ENCODE peak calls at places on chromosomes 13 and 19, in four cellular contexts. G is neuronal stem cell, B is H1, F is IMR-90. I is an unnamed sample.

GRCh38 chr13:98143601-98144500 is 957 bp downstream of the FARP1 start:
- DNase-seq in B (no peak), G (no peak), F (peak), I (peak)

GRCh38 chr19:54473071-54473941 is at the start of gene CDC42EP5:
- DNase-seq in F (peak), G (no peak), B (no peak), I (peak)

GRCh38 chr13:108227651-108228272 is 9.6 kb downstream of the ABHD13 start:
- DNase-seq in B (no peak), F (peak), G (no peak), I (peak)

GRCh38 chr13:99269627-99270252 is 11.6 kb upstream of the GPR18 start:
- DNase-seq in G (no peak), B (no peak), F (peak), I (peak)

GRCh38 chr19:19120308-19121156 is 17.7 kb downstream of the TMEM161A start:
- DNase-seq in F (peak), B (peak), G (peak), I (peak)

GRCh38 chr19:24033962-24034342 is 53.0 kb upstream of the ZNF254 start:
- DNase-seq in G (peak), B (no peak), F (peak), I (peak)

GRCh38 chr13:83221256-83221655 is 661.0 kb downstream of the SLITRK1 start:
- DNase-seq in B (no peak), G (no peak), F (no peak), I (no peak)

GRCh38 chr19:10226376-10227214 is 4.5 kb downstream of the S1PR2 start:
- DNase-seq in B (no peak), G (no peak), F (peak), I (peak)

GRCh38 chr19:18401580-18402112 is 4.2 kb upstream of the LRRC25 start:
- DNase-seq in G (no peak), B (no peak), F (peak), I (peak)

GRCh38 chr19:29396925-29397324 is 128.9 kb upstream of the VSTM2B start:
- DNase-seq in G (no peak), B (no peak), F (no peak), I (no peak)

GRCh38 chr19:39362682-39363657 is 20.7 kb downstream of the SAMD4B start:
- DNase-seq in F (peak), B (no peak), G (no peak), I (peak)

GRCh38 chr13:109840201-109840892 is 54.0 kb upstream of the IRS2 start:
- DNase-seq in B (no peak), F (peak), G (peak), I (peak)

GRCh38 chr13:21707586-21707985 is 36.7 kb downstream of the FGF9 start:
- DNase-seq in F (no peak), G (no peak), B (no peak), I (no peak)

GRCh38 chr13:51122868-51123267 is 11.8 kb upstream of the C13orf42 start:
- DNase-seq in B (no peak), F (no peak), G (no peak), I (no peak)

GRCh38 chr13:43924549-43925245 is 45.0 kb downstream of the LACC1 start:
- DNase-seq in F (no peak), G (no peak), B (no peak), I (no peak)

GRCh38 chr13:61350351-61350750 is 65.3 kb downstream of the PCDH20 start:
- DNase-seq in B (no peak), G (no peak), F (no peak), I (no peak)

GRCh38 chr19:42343344-42344110 is 18.1 kb downstream of the MEGF8 start:
- DNase-seq in F (no peak), G (no peak), B (no peak), I (no peak)

GRCh38 chr19:32870981-32871451 is 1.4 kb upstream of the SLC7A9 start:
- DNase-seq in G (no peak), F (no peak), B (no peak), I (no peak)

GRCh38 chr19:30883071-30883470 is 466.2 kb downstream of the TSHZ3 start:
- DNase-seq in G (no peak), B (no peak), F (no peak), I (no peak)

GRCh38 chr19:39426170-39426569 is 9.6 kb downstream of the RPS16 start:
- DNase-seq in F (no peak), G (no peak), B (no peak), I (peak)

GRCh38 chr19:2970201-2970838 is 7.0 kb upstream of the TLE6 start:
- DNase-seq in B (no peak), G (no peak), F (no peak), I (peak)

GRCh38 chr13:77384999-77385398 is 58.1 kb upstream of the MYCBP2 start:
- DNase-seq in F (no peak), B (no peak), G (no peak), I (no peak)

GRCh38 chr19:53511933-53512374 is 26.0 kb upstream of the ZNF331 start:
- DNase-seq in G (peak), F (peak), B (peak), I (peak)

GRCh38 chr13:49400755-49401659 is 42.9 kb downstream of the CAB39L start:
- DNase-seq in F (peak), B (no peak), G (peak), I (peak)

GRCh38 chr13:21060063-21060826 is 1.1 kb downstream of the LATS2 start:
- DNase-seq in G (no peak), B (no peak), F (peak), I (peak)

GRCh38 chr13:78881054-78881453 is 222.1 kb upstream of the OBI1 start:
- DNase-seq in F (no peak), B (no peak), G (no peak), I (no peak)

GRCh38 chr19:47032171-47032811 is 12.7 kb downstream of the NPAS1 start:
- DNase-seq in B (no peak), F (no peak), G (no peak), I (no peak)
- H3K4me2 ChIP-seq in B (peak), F (no peak), G (no peak), I (no peak)

GRCh38 chr13:102726430-102726829 is 31.6 kb upstream of the METTL21C start:
- DNase-seq in F (no peak), B (no peak), G (no peak), I (no peak)

GRCh38 chr13:102724923-102725322 is 30.1 kb upstream of the METTL21C start:
- DNase-seq in G (no peak), B (no peak), F (peak), I (no peak)

GRCh38 chr13:102718746-102719145 is 23.9 kb upstream of the METTL21C start:
- DNase-seq in B (no peak), F (no peak), G (no peak), I (no peak)

GRCh38 chr13:102721800-102722231 is 27.0 kb upstream of the METTL21C start:
- DNase-seq in G (no peak), B (no peak), F (no peak), I (no peak)
- H3K9ac ChIP-seq in G (no peak), B (no peak), F (no peak), I (no peak)

DNA sequence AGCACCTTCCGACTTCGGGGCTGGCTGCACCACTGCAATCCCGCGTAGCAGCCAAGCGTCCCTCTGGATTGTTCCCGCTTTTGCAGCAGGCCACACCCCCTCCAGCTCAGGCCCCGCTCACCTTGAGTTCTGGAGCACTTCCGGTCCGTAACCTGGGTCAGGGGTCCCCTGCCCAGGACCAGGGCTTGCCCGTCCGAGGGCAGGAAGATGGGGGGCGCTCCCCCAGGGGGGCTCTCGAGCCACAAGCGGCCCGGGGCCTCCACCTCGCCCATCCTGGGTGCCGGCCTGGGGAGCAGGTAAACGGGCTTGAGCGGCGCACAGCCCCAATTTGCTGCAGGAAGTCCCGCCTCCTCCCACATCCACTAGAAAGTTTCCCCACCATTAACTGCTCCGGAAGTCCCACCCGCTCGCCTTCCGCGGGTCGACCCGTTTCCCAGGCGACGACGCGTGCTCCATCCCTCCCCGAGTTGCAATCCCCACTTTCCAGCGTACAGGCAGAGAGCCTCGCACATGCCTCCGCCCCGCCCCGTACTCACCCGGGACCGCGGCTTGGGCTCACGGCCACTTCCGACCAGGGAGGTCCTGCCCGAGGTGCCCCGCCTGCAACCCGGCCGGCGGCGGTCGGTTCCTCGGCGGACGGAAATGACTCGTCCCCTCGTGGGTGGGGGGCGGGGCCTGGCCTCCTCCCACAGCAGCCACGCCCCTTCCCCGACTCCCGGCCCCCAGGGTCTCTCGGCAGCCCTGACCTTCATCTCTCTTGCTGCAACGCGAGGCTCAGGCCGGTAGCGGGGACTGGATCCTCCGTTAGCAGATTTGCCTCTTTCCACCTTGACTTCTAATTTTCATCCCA is at the start of gene PNKP:
- DNase-seq in B (no peak), G (peak), F (peak), I (peak)
- H4K8ac ChIP-seq in B (peak), G (no peak), F (peak), I (peak)

DNA sequence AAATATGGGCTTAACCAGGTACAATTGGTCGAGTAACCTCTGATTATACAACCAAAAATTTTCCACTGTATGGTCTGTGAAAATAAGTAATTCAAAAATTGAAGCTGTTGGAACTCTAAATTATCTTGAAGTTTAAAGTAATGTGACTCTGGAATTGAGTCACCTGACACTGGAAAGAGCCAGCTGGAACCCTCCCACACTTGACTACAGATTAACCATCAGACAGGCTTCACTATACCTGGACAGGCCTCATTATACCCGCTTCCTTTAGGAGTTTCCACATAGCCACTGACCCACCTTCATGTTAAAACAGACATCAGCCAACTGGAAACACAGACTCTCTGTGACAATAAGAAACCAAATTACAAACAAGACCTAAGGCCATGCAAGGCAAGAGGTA is 1.3 kb downstream of the ZNF433 start:
- DNase-seq in G (no peak), B (no peak), F (no peak), I (no peak)
- H3K4me2 ChIP-seq in G (no peak), B (peak), F (peak), I (no peak)

DNA sequence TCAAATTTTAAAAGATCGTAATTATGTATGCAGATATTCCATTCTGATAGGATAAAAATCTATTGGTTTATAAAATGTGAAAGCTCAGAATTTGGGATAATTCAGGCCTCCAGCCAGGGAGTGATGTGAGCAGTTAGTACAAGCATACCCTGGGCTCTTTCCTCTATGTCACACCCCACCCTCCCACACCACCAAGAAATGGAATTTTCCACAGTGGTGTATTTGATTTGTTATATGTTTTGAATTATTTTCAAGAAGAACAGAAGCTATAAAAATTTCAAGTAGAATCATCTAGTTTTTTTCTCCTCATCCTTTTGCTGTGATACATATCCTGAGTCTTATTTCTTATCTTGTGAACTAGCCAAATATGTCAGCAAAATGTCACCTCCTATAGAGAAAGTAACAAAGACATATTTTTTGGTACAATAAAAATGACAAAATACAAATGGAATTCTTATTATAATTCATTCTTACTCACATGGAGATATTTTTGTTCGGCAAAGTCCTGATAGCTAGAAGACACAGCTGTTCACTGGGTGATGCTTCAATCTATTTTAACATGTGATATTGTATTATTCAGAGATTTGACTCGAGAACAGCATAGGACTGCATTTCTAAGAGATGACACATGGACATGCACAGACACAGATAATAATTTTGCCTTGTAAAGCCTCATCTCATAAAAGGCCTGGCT is 61.2 kb upstream of the FRY start:
- DNase-seq in B (no peak), G (no peak), F (peak), I (peak)
- H3K9ac ChIP-seq in B (no peak), G (no peak), F (no peak), I (peak)

GRCh38 chr19:46515879-46516350 is 20.2 kb upstream of the PNMA8B start:
- DNase-seq in G (no peak), B (no peak), F (peak), I (peak)
- H4K8ac ChIP-seq in G (no peak), B (no peak), F (no peak), I (no peak)

GRCh38 chr19:8096071-8096470 is 43.5 kb downstream of the CCL25 start:
- DNase-seq in G (no peak), B (no peak), F (no peak), I (no peak)

GRCh38 chr19:8093740-8094139 is 41.2 kb downstream of the CCL25 start:
- DNase-seq in F (no peak), G (no peak), B (no peak), I (no peak)

GRCh38 chr19:8097198-8097597 is 44.6 kb downstream of the CCL25 start:
- DNase-seq in B (no peak), G (no peak), F (no peak), I (no peak)

GRCh38 chr19:8094336-8094735 is 41.8 kb downstream of the CCL25 start:
- DNase-seq in G (no peak), B (no peak), F (no peak), I (no peak)

DNA sequence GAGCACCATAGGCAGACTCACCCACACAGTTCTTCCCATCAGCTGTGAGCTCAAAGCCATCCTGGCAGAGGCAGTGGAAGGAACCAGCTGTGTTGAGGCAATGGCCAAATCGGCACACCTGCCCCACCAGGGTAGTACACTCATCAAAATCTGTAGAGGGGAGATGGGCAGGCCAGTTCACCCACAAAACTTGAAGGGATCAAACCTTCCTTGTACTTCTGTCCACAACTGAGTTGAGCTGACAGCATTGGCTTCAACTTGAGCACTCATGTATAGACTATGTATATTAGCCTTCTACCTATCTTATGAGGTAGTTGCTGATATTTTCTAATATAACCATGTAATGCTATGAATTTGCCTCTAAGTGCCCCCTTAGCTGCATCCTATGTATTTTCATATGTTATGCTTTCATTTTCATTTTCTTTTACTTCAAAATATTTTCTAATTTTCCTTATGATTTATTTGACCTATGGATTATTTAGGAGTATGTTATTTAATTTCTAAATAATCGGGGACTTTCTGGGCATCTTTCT is 42.9 kb downstream of the CCL25 start:
- DNase-seq in G (no peak), B (no peak), F (no peak), I (no peak)
- H3K4me2 ChIP-seq in G (no peak), B (no peak), F (no peak), I (no peak)